ENCODE peak calls at places on chromosomes 1 and 21, in eight cellular contexts. X, M, D, P, G, W, B and Y are unnamed samples.

GRCh38 chr1:167412072-167412471 is 106.3 kb downstream of the CD247 start:
- DNase-seq in D (no peak), M (no peak), B (no peak), P (no peak), G (no peak), W (no peak), X (no peak), Y (no peak)

GRCh38 chr21:44687671-44688070 is 5.7 kb upstream of the KRTAP12-1 start:
- DNase-seq in P (no peak), B (no peak), M (no peak), G (no peak), D (no peak), X (no peak), W (no peak), Y (no peak)

GRCh38 chr1:3312894-3313578 is 141.4 kb upstream of the ARHGEF16 start:
- DNase-seq in D (peak), X (peak), P (peak), B (peak), M (peak), G (peak), W (no peak), Y (peak)

GRCh38 chr1:33128781-33129180 is 47.8 kb downstream of the AZIN2 start:
- DNase-seq in B (peak), P (no peak), M (no peak), X (no peak), G (no peak), W (no peak), D (no peak), Y (no peak)

GRCh38 chr1:218336353-218336752 is 8.8 kb upstream of the TGFB2 start:
- DNase-seq in M (no peak), W (no peak), X (no peak), G (no peak), P (peak), B (no peak), D (no peak), Y (no peak)

GRCh38 chr1:226764533-226764932 is 25.5 kb upstream of the ITPKB start:
- DNase-seq in X (no peak), W (no peak), M (no peak), B (no peak), G (no peak), P (no peak), D (no peak), Y (no peak)

GRCh38 chr1:156385534-156386031 is 16.6 kb downstream of the RHBG start:
- DNase-seq in P (peak), W (peak), B (peak), D (peak), M (peak), G (peak), X (peak), Y (peak)

GRCh38 chr1:84724128-84724860 is 34.0 kb upstream of the SSX2IP start:
- DNase-seq in B (peak), X (no peak), M (no peak), W (peak), P (no peak), D (no peak), G (peak), Y (peak)

GRCh38 chr1:162421258-162422194 is 9.6 kb upstream of the SH2D1B start:
- DNase-seq in D (no peak), P (peak), X (no peak), G (no peak), B (no peak), W (no peak), M (no peak), Y (no peak)

GRCh38 chr1:154434346-154435075 is 29.4 kb downstream of the IL6R start:
- DNase-seq in D (no peak), X (no peak), P (no peak), M (peak), W (no peak), B (no peak), G (no peak), Y (no peak)

GRCh38 chr1:43238104-43238503 is 31.7 kb upstream of the TMEM125 start:
- DNase-seq in D (peak), M (peak), B (peak), W (no peak), X (peak), G (no peak), P (peak), Y (peak)

GRCh38 chr1:51346086-51346942 is 16.0 kb upstream of the TTC39A start:
- DNase-seq in P (no peak), D (no peak), M (no peak), W (no peak), X (no peak), G (no peak), B (no peak), Y (no peak)

GRCh38 chr1:230596306-230596705 is 46.0 kb upstream of the COG2 start:
- DNase-seq in P (no peak), X (no peak), W (no peak), G (no peak), D (no peak), B (no peak), M (no peak), Y (no peak)

GRCh38 chr1:36912365-36912840 is 121.9 kb downstream of the GRIK3 start:
- DNase-seq in X (no peak), P (no peak), M (no peak), G (no peak), W (no peak), B (no peak), D (no peak), Y (no peak)